ENCODE peak calls at places on chromosomes 11 and 22, in four cellular contexts. One of them, this sample, is unnamed.

GRCh38 chr11:126383301-126384052 is 28.0 kb downstream of the ST3GAL4 start:
- DNase-seq in transverse colon: no peak
- DNase-seq in ovary: peak
- DNase-seq in A549: no peak
- DNase-seq in this sample: no peak

GRCh38 chr11:95923730-95924413 is at the start of gene MTMR2:
- DNase-seq in transverse colon: peak
- DNase-seq in ovary: peak
- DNase-seq in A549: peak
- DNase-seq in this sample: peak

GRCh38 chr22:47045691-47046410 is 283.4 kb downstream of the TBC1D22A start:
- DNase-seq in transverse colon: no peak
- DNase-seq in ovary: no peak
- DNase-seq in A549: no peak
- DNase-seq in this sample: no peak

GRCh38 chr11:36540998-36541397 is 26.8 kb upstream of the RAG1 start:
- DNase-seq in transverse colon: peak
- DNase-seq in ovary: no peak
- DNase-seq in A549: no peak
- DNase-seq in this sample: peak

GRCh38 chr11:7160814-7161489 is 72.2 kb downstream of the RBMXL2 start:
- DNase-seq in transverse colon: no peak
- DNase-seq in ovary: no peak
- DNase-seq in A549: no peak
- DNase-seq in this sample: no peak

GRCh38 chr11:117180020-117180419 is 1.5 kb downstream of the SIDT2 start:
- DNase-seq in transverse colon: no peak
- DNase-seq in ovary: peak
- DNase-seq in A549: no peak
- DNase-seq in this sample: peak

GRCh38 chr22:50548046-50548912 is 2.6 kb downstream of the KLHDC7B start:
- DNase-seq in transverse colon: peak
- DNase-seq in ovary: no peak
- DNase-seq in A549: no peak
- DNase-seq in this sample: no peak

GRCh38 chr11:1557904-1558831 is 13.9 kb downstream of the DUSP8 start:
- DNase-seq in transverse colon: peak
- DNase-seq in ovary: peak
- DNase-seq in A549: peak
- DNase-seq in this sample: peak

GRCh38 chr11:92770981-92771380 is 198.5 kb upstream of the MTNR1B start:
- DNase-seq in transverse colon: no peak
- DNase-seq in ovary: no peak
- DNase-seq in A549: no peak
- DNase-seq in this sample: no peak

GRCh38 chr22:43446037-43446803 is 34.4 kb downstream of the MPPED1 start:
- DNase-seq in transverse colon: no peak
- DNase-seq in ovary: no peak
- DNase-seq in A549: peak
- DNase-seq in this sample: no peak

GRCh38 chr11:78838417-78838816 is 263.8 kb upstream of the NARS2 start:
- DNase-seq in transverse colon: no peak
- DNase-seq in ovary: no peak
- DNase-seq in A549: no peak
- DNase-seq in this sample: no peak

GRCh38 chr11:1303973-1304372 is 5.5 kb downstream of the TOLLIP start:
- DNase-seq in transverse colon: peak
- DNase-seq in ovary: peak
- DNase-seq in A549: no peak
- DNase-seq in this sample: peak

GRCh38 chr11:6843670-6844069 is 1.8 kb upstream of the OR10A5 start:
- DNase-seq in transverse colon: no peak
- DNase-seq in ovary: no peak
- DNase-seq in A549: no peak
- DNase-seq in this sample: no peak

GRCh38 chr11:125457814-125458343 is 38.2 kb downstream of the FEZ1 start:
- DNase-seq in transverse colon: peak
- DNase-seq in ovary: no peak
- DNase-seq in A549: no peak
- DNase-seq in this sample: no peak

GRCh38 chr22:45742866-45743450 is 71.3 kb downstream of the ATXN10 start:
- DNase-seq in transverse colon: no peak
- DNase-seq in ovary: no peak
- DNase-seq in A549: no peak
- DNase-seq in this sample: peak

GRCh38 chr11:65212226-65212801 is 30.6 kb downstream of the CAPN1 start:
- DNase-seq in transverse colon: no peak
- DNase-seq in ovary: no peak
- DNase-seq in A549: no peak
- DNase-seq in this sample: no peak

GRCh38 chr11:28209906-28210305 is 101.7 kb downstream of the METTL15 start:
- DNase-seq in transverse colon: no peak
- DNase-seq in ovary: no peak
- DNase-seq in A549: no peak
- DNase-seq in this sample: no peak

GRCh38 chr22:35311551-35311999 is 11.9 kb downstream of the TOM1 start:
- DNase-seq in transverse colon: no peak
- DNase-seq in ovary: peak
- DNase-seq in A549: no peak
- DNase-seq in this sample: no peak

GRCh38 chr22:47123006-47123826 is 360.8 kb downstream of the TBC1D22A start:
- DNase-seq in transverse colon: no peak
- DNase-seq in ovary: no peak
- DNase-seq in A549: no peak
- DNase-seq in this sample: no peak

GRCh38 chr11:27401760-27402316 is 38.8 kb upstream of the CCDC34 start:
- DNase-seq in transverse colon: no peak
- DNase-seq in ovary: no peak
- DNase-seq in A549: no peak
- DNase-seq in this sample: no peak

GRCh38 chr22:43546186-43546585 is 134.4 kb downstream of the MPPED1 start:
- DNase-seq in transverse colon: no peak
- DNase-seq in ovary: no peak
- DNase-seq in A549: no peak
- DNase-seq in this sample: no peak

GRCh38 chr22:50171319-50171964 is 911 bp downstream of the PANX2 start:
- DNase-seq in transverse colon: no peak
- DNase-seq in ovary: no peak
- DNase-seq in A549: no peak
- DNase-seq in this sample: no peak

GRCh38 chr11:115471367-115471766 is 32.8 kb downstream of the CADM1 start:
- DNase-seq in transverse colon: no peak
- DNase-seq in ovary: no peak
- DNase-seq in A549: no peak
- DNase-seq in this sample: peak

GRCh38 chr22:19289475-19290161 is 1.9 kb downstream of the CLTCL1 start:
- DNase-seq in transverse colon: no peak
- DNase-seq in ovary: no peak
- DNase-seq in A549: no peak
- DNase-seq in this sample: no peak

GRCh38 chr11:876550-876949 is 33.9 kb downstream of the TSPAN4 start:
- DNase-seq in transverse colon: no peak
- DNase-seq in ovary: no peak
- DNase-seq in A549: no peak
- DNase-seq in this sample: no peak

GRCh38 chr11:22193348-22194051 is 615 bp downstream of the ANO5 start:
- DNase-seq in transverse colon: peak
- DNase-seq in ovary: peak
- DNase-seq in A549: peak
- DNase-seq in this sample: peak

GRCh38 chr22:37801946-37802309 is 5.8 kb upstream of the GCAT start:
- DNase-seq in transverse colon: no peak
- DNase-seq in ovary: no peak
- DNase-seq in A549: no peak
- DNase-seq in this sample: no peak

GRCh38 chr22:43862074-43862881 is at the start of gene SULT4A1:
- DNase-seq in transverse colon: no peak
- DNase-seq in ovary: no peak
- DNase-seq in A549: no peak
- DNase-seq in this sample: no peak

GRCh38 chr11:73323464-73323863 is 15.4 kb downstream of the ARHGEF17 start:
- DNase-seq in transverse colon: peak
- DNase-seq in ovary: peak
- DNase-seq in A549: no peak
- DNase-seq in this sample: peak

GRCh38 chr11:59753650-59754493 is 1.3 kb upstream of the STX3 start:
- DNase-seq in transverse colon: peak
- DNase-seq in ovary: peak
- DNase-seq in A549: peak
- DNase-seq in this sample: peak

GRCh38 chr22:48745842-48746788 is 1081.6 kb downstream of the BRD1 start:
- DNase-seq in transverse colon: no peak
- DNase-seq in ovary: no peak
- DNase-seq in A549: no peak
- DNase-seq in this sample: peak

GRCh38 chr22:37442537-37442936 is 15.3 kb upstream of the ELFN2 start:
- DNase-seq in transverse colon: no peak
- DNase-seq in ovary: no peak
- DNase-seq in A549: no peak
- DNase-seq in this sample: no peak

GRCh38 chr11:126613272-126613671 is 257.8 kb downstream of the ST3GAL4 start:
- DNase-seq in transverse colon: no peak
- DNase-seq in ovary: no peak
- DNase-seq in A549: no peak
- DNase-seq in this sample: no peak

GRCh38 chr11:95647805-95648379 is 141.7 kb downstream of the FAM76B start:
- DNase-seq in transverse colon: no peak
- DNase-seq in ovary: no peak
- DNase-seq in A549: no peak
- DNase-seq in this sample: no peak

GRCh38 chr11:134499990-134500389 is 87.9 kb upstream of the B3GAT1 start:
- DNase-seq in transverse colon: no peak
- DNase-seq in ovary: peak
- DNase-seq in A549: no peak
- DNase-seq in this sample: peak

DNA sequence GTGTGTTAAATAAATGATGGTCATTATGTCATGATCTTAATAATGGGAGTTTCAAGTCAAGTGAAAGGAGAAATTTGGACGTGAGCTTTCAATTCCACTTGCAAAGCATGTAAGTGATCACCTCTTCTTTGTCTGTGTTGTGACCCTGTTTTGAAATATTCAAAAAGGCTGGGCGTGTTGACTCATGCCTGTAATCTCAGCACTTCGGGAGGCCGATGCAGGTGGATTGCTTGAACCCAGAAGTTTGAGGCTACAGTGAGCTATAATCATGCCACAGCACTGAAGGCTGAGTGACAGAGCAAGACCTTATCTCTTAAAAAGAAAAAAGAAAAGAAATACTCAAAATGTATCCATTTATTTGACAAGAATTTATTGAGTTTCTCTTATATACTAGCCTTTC is 32.9 kb upstream of the EED start:
- DNase-seq in transverse colon: no peak
- DNase-seq in ovary: no peak
- DNase-seq in A549: no peak
- DNase-seq in this sample: no peak
- TF ChIP-seq EP300 in transverse colon: no peak
- TF ChIP-seq EP300 in ovary: no peak
- TF ChIP-seq EP300 in A549: no peak
- TF ChIP-seq EP300 in this sample: no peak

DNA sequence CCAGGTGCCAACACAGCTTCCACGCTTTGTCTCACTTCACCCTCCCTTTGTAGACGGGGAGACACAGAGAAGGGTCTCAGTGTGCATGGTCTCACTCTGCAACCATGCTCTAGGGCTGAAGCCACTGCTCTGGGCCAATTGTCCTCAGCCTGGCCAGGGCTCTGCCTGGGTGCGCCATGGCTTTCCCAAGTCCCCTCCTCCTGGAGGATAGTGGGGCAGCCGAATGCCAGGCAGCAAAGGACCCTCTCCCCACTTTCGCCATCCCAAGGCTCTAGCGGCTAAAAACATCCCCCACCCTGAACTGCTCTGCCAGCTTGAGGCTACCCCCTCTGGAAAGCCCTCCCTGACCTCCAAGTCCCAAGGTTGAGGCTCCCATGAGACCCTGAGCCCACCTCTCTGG is 20.4 kb upstream of the MYEOV start:
- DNase-seq in transverse colon: no peak
- DNase-seq in ovary: no peak
- DNase-seq in A549: no peak
- DNase-seq in this sample: no peak
- TF ChIP-seq EP300 in transverse colon: no peak
- TF ChIP-seq EP300 in ovary: no peak
- TF ChIP-seq EP300 in A549: no peak
- TF ChIP-seq EP300 in this sample: no peak

DNA sequence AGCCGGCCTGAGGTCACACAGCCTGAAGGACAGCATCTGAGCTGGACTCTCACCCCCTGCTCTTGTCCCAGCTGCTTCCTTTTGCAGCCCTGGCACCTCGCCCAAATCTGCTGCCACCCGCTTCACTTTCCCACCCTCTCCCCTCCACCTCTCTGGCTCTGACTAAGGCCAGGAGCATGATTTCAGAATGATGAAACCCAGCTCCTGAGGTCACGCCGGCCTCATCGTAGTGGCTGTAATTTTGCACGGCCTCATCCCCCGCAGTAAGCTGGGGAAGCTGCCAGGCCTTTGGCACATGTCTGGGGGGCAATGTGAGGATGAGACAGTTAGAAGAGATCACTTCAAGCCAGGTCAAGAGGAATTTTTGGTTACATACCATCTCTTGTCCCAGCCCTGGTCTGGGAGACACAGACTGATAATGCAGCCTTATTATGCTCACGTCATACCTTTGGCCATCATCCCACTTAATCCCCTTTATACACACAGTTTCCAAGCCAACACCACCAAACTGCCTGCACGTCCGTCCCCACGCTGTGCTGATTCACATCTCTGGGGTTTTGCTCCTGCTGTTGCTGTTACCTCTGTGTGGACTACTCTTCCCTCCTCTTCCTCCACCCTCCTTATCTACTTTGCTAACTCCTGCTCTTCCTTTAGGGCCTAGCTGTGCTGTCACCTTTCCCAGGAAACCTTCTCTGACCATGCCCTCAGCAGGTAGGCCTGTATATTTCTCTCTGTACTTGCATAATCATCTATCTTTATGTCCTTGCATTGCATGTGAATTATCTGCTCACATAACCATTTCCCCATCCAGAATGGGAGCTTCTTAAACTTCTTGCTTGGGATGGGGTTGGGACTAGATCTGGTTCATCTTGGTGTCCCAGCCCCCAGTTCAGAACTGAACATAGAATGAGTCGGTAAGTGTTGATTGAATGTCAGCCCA is 58.0 kb downstream of the CHRDL2 start:
- DNase-seq in transverse colon: peak
- DNase-seq in ovary: peak
- DNase-seq in A549: peak
- DNase-seq in this sample: peak
- TF ChIP-seq EP300 in transverse colon: no peak
- TF ChIP-seq EP300 in ovary: peak
- TF ChIP-seq EP300 in A549: peak
- TF ChIP-seq EP300 in this sample: no peak

DNA sequence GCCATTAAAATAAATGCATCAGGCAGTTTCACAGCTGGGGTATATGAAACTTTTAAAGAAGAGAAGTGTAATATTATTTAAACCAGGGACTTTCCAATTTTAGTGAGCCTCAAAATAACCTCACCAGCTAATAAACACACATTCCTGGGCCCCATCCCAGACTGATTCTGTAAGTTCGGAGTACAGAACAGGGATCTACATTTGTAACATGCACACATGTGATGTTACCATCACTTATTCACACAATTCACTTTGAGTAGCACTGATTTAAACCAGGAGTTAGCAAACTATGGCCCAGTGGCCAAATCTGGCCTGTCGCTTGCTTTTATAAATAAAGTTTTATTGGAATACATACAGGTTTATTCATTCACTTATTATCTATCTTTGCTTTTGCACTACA is 62.0 kb downstream of the STK33 start:
- DNase-seq in transverse colon: no peak
- DNase-seq in ovary: no peak
- DNase-seq in A549: no peak
- DNase-seq in this sample: no peak
- TF ChIP-seq EP300 in transverse colon: no peak
- TF ChIP-seq EP300 in ovary: no peak
- TF ChIP-seq EP300 in A549: no peak
- TF ChIP-seq EP300 in this sample: no peak